ENCODE peak calls at places on chromosomes 13 and 19, in six cellular contexts. I is neuronal stem cell, J is mesenchymal stem cell, T is IMR-90, P is H9, Z is H1. E is an unnamed sample.

GRCh38 chr13:96710166-96710866 is 284.0 kb downstream of the OXGR1 start:
- DNase-seq in J (no peak), Z (no peak), I (no peak), T (no peak), P (peak), E (peak)

GRCh38 chr13:98697833-98698232 is 54.6 kb downstream of the SLC15A1 start:
- DNase-seq in P (no peak), I (no peak), Z (no peak), J (no peak), T (no peak), E (no peak)

GRCh38 chr13:63288576-63288975 is 1872.9 kb upstream of the PCDH20 start:
- DNase-seq in Z (no peak), I (no peak), P (no peak), J (peak), T (peak), E (no peak)

GRCh38 chr19:28009696-28010095 is 1203.3 kb downstream of the UQCRFS1 start:
- DNase-seq in Z (no peak), P (no peak), J (no peak), I (no peak), T (no peak), E (no peak)

GRCh38 chr13:43835701-43836100 is 43.8 kb downstream of the CCDC122 start:
- DNase-seq in J (peak), P (no peak), T (peak), Z (no peak), I (no peak), E (peak)

GRCh38 chr13:38641164-38641948 is 45.5 kb upstream of the FREM2 start:
- DNase-seq in P (no peak), J (no peak), T (no peak), Z (no peak), I (no peak), E (no peak)

GRCh38 chr13:44876782-44877324 is 112.4 kb downstream of the NUFIP1 start:
- DNase-seq in Z (peak), P (peak), T (no peak), J (no peak), I (no peak), E (peak)

GRCh38 chr19:13069415-13070369 is 33.0 kb downstream of the LYL1 start:
- DNase-seq in I (no peak), Z (no peak), P (no peak), T (no peak), J (no peak), E (peak)

GRCh38 chr19:51664131-51664530 is 17.5 kb upstream of the SIGLEC14 start:
- DNase-seq in T (no peak), J (no peak), P (no peak), I (no peak), Z (no peak), E (no peak)

DNA sequence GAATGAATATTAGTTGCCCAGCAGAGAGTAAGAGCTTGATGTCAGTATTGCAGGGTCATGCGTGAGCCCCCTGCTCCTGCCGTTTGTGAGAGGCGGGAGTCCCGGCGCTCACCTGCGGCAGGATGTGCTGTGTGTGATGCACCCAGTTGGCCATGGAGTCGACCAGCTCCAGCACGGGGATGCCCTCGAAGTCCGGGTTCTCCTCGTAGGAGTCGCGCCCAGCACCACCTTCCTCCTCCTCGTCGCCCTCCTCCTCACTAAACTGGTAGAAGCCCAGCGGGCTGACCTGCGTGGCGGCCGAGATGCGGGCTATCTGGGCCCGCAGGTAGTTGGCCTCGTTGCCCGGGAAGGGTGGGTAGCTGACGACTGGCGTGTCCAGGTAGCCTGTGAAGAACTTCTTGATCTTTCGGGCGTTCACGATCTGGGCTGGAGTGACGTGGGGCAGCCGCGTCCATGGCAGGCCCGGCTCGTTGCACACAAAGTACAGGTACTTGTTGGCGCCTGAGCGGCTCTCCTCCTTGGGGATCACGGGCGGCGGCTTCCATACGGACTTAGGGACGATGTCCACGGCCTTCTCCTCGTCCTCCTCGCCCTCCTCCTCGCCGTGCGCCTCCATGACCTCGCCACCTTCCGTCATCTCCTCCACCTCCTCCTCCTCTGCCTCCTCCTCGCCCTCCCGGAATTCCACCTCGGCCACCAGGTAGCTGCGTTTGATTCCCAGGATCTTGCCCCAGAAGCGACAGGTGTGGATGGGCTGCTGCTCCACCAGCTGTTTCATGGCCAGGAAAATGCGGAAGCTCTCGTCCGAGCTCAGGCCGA is 10.8 kb downstream of the RSPH6A start:
- DNase-seq in Z (no peak), J (no peak), P (no peak), I (no peak), T (no peak), E (no peak)
- H2BK15ac ChIP-seq in Z (peak), J (no peak), P (no peak), I (peak), T (no peak), E (no peak)

DNA sequence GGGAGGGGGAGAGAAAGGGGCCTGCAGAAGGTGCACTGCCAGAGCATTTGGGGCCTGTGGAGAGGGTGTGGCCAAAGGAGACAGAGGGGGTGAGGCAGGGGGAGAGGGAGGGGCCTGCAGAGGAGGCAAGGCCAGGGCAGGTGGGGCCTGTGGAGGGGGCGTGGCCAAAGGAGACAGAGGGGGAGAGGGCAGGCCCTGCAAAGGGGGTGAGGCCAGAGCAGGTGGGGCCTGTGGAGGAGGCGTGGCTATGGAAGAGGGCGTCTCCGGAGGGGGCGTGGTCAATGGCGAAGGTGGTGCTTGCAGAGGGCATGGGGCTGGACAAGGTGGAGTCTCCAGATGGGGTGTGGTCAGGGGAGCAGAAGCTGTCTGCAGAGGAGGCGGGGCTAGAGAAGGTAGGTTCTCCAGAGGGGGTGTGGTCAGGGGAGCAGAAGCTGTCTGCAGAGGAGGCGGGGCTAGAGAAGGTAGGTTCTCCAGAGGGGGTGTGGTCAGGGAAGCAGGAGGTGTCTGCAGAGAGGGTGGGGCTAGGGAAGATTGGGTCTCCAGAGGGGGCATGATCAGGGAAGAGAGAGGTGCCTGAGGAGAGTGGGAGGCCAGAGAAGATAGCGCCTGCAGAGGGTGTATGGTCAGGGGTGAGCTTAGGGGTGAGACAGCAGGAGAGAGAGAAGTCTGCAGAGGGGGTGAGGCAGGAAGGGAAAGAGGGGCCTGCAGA is 3.5 kb downstream of the PRR36 start:
- DNase-seq in Z (peak), T (no peak), P (peak), J (peak), I (peak), E (peak)
- H2BK15ac ChIP-seq in Z (no peak), T (no peak), P (no peak), J (no peak), I (no peak), E (no peak)

GRCh38 chr13:109706015-109706715 is 80.2 kb downstream of the IRS2 start:
- DNase-seq in J (no peak), I (no peak), Z (no peak), T (no peak), P (no peak), E (no peak)

GRCh38 chr13:109708014-109708617 is 78.3 kb downstream of the IRS2 start:
- DNase-seq in Z (no peak), I (no peak), T (no peak), P (no peak), J (no peak), E (no peak)

GRCh38 chr13:109703250-109703649 is 83.1 kb downstream of the IRS2 start:
- DNase-seq in T (no peak), Z (no peak), I (no peak), J (no peak), P (no peak), E (no peak)

GRCh38 chr13:109707044-109707794 is 79.2 kb downstream of the IRS2 start:
- DNase-seq in J (no peak), Z (no peak), I (no peak), P (no peak), T (no peak), E (peak)

GRCh38 chr13:109704771-109705628 is 81.4 kb downstream of the IRS2 start:
- DNase-seq in I (no peak), T (no peak), Z (no peak), P (no peak), J (no peak), E (no peak)
- H2BK15ac ChIP-seq in I (no peak), T (no peak), Z (no peak), P (no peak), J (peak), E (no peak)

DNA sequence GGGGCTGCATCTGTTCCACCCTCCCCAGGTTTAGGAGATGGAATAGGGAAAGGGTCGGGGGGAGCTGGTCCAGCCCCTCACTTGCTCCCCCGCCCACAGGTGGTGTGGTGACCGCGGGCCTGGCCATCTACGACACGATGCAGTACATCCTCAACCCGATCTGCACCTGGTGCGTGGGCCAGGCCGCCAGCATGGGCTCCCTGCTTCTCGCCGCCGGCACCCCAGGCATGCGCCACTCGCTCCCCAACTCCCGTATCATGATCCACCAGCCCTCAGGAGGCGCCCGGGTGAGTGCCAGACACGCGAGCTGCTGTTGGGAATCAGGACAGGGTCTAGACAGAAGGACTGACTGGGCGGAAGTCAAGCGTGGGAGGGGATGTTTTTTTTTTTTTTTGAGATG is 3.0 kb downstream of the CLPP start:
- DNase-seq in P (no peak), Z (no peak), J (no peak), I (no peak), T (no peak), E (no peak)
- H2BK15ac ChIP-seq in P (no peak), Z (no peak), J (no peak), I (no peak), T (no peak), E (no peak)

GRCh38 chr19:41570639-41571112 is 5.3 kb upstream of the CEACAM21 start:
- DNase-seq in Z (peak), T (peak), P (peak), I (peak), J (peak), E (peak)
- H2BK15ac ChIP-seq in Z (no peak), T (no peak), P (no peak), I (no peak), J (no peak), E (no peak)

DNA sequence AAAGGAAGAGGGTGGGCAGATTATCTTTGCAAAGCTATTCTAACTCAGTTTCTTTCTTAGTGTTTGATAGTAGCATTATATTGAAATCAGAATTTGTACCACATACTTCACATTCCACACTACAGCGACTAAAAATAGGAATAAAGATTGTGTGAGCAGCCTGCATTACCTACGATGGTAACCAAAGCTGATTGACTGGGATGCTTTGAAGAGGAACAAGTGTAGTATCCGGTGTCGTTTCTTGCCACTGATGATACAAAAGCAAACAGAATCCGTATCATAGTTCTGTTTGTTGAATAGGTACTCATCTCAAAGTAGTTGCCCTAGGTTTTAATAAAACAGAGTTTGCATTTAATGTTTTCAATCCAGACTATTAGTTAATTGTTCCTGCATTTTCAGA is 51.2 kb downstream of the FLT3 start:
- DNase-seq in P (no peak), Z (no peak), J (no peak), T (no peak), I (no peak), E (no peak)
- H2BK15ac ChIP-seq in P (no peak), Z (no peak), J (no peak), T (peak), I (no peak), E (no peak)

E was measured in mesendoderm.